ENCODE peak calls at places on chromosomes 13 and 19, in four cellular contexts. One of them, this sample, is unnamed.

GRCh38 chr13:31742102-31742695 is 2.9 kb downstream of the RXFP2 start:
- DNase-seq in AG09319: peak
- DNase-seq in putamen: peak
- DNase-seq in ovary: peak
- DNase-seq in this sample: peak

GRCh38 chr13:112129557-112129956 is 62.6 kb downstream of the SOX1 start:
- DNase-seq in ovary: no peak
- DNase-seq in putamen: no peak
- DNase-seq in AG09319: no peak
- DNase-seq in this sample: no peak

GRCh38 chr19:55442372-55443044 is 592 bp downstream of the SHISA7 start:
- DNase-seq in putamen: no peak
- DNase-seq in ovary: no peak
- DNase-seq in AG09319: no peak
- DNase-seq in this sample: no peak

GRCh38 chr19:50723069-50723468 is at the start of gene CLEC11A:
- DNase-seq in AG09319: peak
- DNase-seq in putamen: no peak
- DNase-seq in ovary: peak
- DNase-seq in this sample: no peak

GRCh38 chr13:39448831-39449230 is 154.2 kb downstream of the LHFPL6 start:
- DNase-seq in putamen: peak
- DNase-seq in AG09319: no peak
- DNase-seq in ovary: no peak
- DNase-seq in this sample: no peak

GRCh38 chr19:15464394-15465385 is at the start of gene RASAL3:
- DNase-seq in AG09319: no peak
- DNase-seq in putamen: no peak
- DNase-seq in ovary: no peak
- DNase-seq in this sample: no peak

GRCh38 chr19:39261704-39262103 is 6.5 kb upstream of the IFNL2 start:
- DNase-seq in ovary: no peak
- DNase-seq in AG09319: no peak
- DNase-seq in putamen: no peak
- DNase-seq in this sample: no peak

GRCh38 chr19:54172413-54172763 is 572 bp downstream of the TMC4 start:
- DNase-seq in putamen: no peak
- DNase-seq in AG09319: no peak
- DNase-seq in ovary: no peak
- DNase-seq in this sample: no peak

GRCh38 chr13:44719857-44720671 is 143.9 kb upstream of the TSC22D1 start:
- DNase-seq in putamen: no peak
- DNase-seq in ovary: no peak
- DNase-seq in AG09319: peak
- DNase-seq in this sample: no peak

GRCh38 chr13:60261432-60262351 is 98.0 kb upstream of the DIAPH3 start:
- DNase-seq in ovary: no peak
- DNase-seq in putamen: no peak
- DNase-seq in AG09319: no peak
- DNase-seq in this sample: no peak